ENCODE peak calls at places on chromosome 1, in five cellular contexts. V is SJCRH30, K is mucosa of descending colon, P is psoas muscle, F is adipocyte. T is an unnamed sample. For H3K4me1, the result is how much of the 10 kb centered on the place peaks cover.

GRCh38 chr1:201655910-201656669 is 117.2 kb downstream of the NAV1 start:
- DNase-seq in F (no peak), V (no peak), P (no peak), K (no peak), T (no peak)

GRCh38 chr1:192657760-192658159 is 21.8 kb downstream of the RGS13 start:
- DNase-seq in F (no peak), P (no peak), V (no peak), K (no peak), T (no peak)

GRCh38 chr1:168453056-168453455 is 90.7 kb downstream of the XCL2 start:
- DNase-seq in F (no peak), P (no peak), V (no peak), K (no peak), T (no peak)

GRCh38 chr1:218878369-218878768 is 295.3 kb upstream of the LYPLAL1 start:
- DNase-seq in F (peak), V (no peak), P (no peak), K (no peak), T (peak)

GRCh38 chr1:12810691-12811408 is 19.7 kb downstream of the PRAMEF1 start:
- DNase-seq in F (no peak), K (no peak), P (no peak), V (no peak), T (no peak)

GRCh38 chr1:145983959-145984830 is 12.2 kb downstream of the TXNIP start:
- DNase-seq in V (no peak), K (no peak), P (peak), F (no peak), T (no peak)

GRCh38 chr1:209038735-209039134 is 544.8 kb upstream of the CAMK1G start:
- DNase-seq in V (no peak), P (no peak), K (no peak), F (no peak), T (peak)

GRCh38 chr1:170218261-170218660 is 72.5 kb downstream of the NTMT2 start:
- DNase-seq in P (no peak), V (no peak), F (no peak), K (no peak), T (no peak)

GRCh38 chr1:209590405-209590804 is 6.9 kb downstream of the CAMK1G start:
- DNase-seq in P (no peak), V (no peak), F (peak), K (no peak), T (peak)

GRCh38 chr1:4616831-4617465 is 37.5 kb upstream of the AJAP1 start:
- DNase-seq in V (no peak), P (peak), K (peak), F (no peak), T (no peak)

GRCh38 chr1:209542585-209542984 is 40.9 kb upstream of the CAMK1G start:
- DNase-seq in V (no peak), P (no peak), F (no peak), K (no peak), T (peak)

GRCh38 chr1:34188418-34188817 is 11.7 kb downstream of the C1orf94 start:
- DNase-seq in K (no peak), P (no peak), F (no peak), V (no peak), T (no peak)

GRCh38 chr1:234546890-234547788 is 62.8 kb downstream of the IRF2BP2 start:
- DNase-seq in F (no peak), V (peak), P (no peak), K (no peak), T (peak)

GRCh38 chr1:33007190-33008050 is 29.3 kb downstream of the AK2 start:
- DNase-seq in K (no peak), P (no peak), V (peak), F (peak), T (peak)

GRCh38 chr1:107141491-107142369 is 891 bp downstream of the NTNG1 start:
- DNase-seq in F (peak), K (peak), V (no peak), P (peak), T (peak)

GRCh38 chr1:242209063-242209462 is 210.2 kb upstream of the MAP1LC3C start:
- DNase-seq in P (no peak), V (no peak), K (no peak), F (no peak), T (no peak)

GRCh38 chr1:169266133-169266532 is 101.5 kb downstream of the NME7 start:
- DNase-seq in K (no peak), V (no peak), F (no peak), P (no peak), T (no peak)

GRCh38 chr1:108815566-108815965 is 41.3 kb downstream of the AKNAD1 start:
- DNase-seq in P (no peak), V (no peak), F (peak), K (no peak), T (no peak)

GRCh38 chr1:81157686-81158085 is 643.0 kb upstream of the ADGRL2 start:
- DNase-seq in K (no peak), P (no peak), F (peak), V (no peak), T (no peak)

GRCh38 chr1:172917972-172918371 is 132.8 kb downstream of the TNFSF18 start:
- DNase-seq in V (peak), P (no peak), F (peak), K (no peak), T (peak)

GRCh38 chr1:225378880-225379279 is 49.0 kb downstream of the LBR start:
- DNase-seq in P (no peak), F (no peak), K (no peak), V (no peak), T (peak)

GRCh38 chr1:94265011-94265422 is 27.6 kb upstream of the ARHGAP29 start:
- DNase-seq in V (no peak), F (no peak), P (no peak), K (no peak), T (no peak)

GRCh38 chr1:74726063-74726462 is 6.8 kb downstream of the CRYZ start:
- DNase-seq in V (no peak), F (no peak), P (no peak), K (no peak), T (no peak)

GRCh38 chr1:116881879-116882520 is 27.7 kb upstream of the PTGFRN start:
- DNase-seq in K (no peak), V (peak), F (peak), P (no peak), T (peak)

GRCh38 chr1:209155556-209155955 is 428.0 kb upstream of the CAMK1G start:
- DNase-seq in P (no peak), V (peak), F (peak), K (no peak), T (no peak)

GRCh38 chr1:229015791-229016190 is 255.1 kb upstream of the RAB4A start:
- DNase-seq in F (no peak), K (no peak), V (peak), P (peak), T (peak)

GRCh38 chr1:243549791-243550190 is 293.9 kb downstream of the SDCCAG8 start:
- DNase-seq in K (no peak), P (no peak), V (no peak), F (peak), T (peak)

GRCh38 chr1:196678510-196678884 is 26.7 kb downstream of the CFH start:
- DNase-seq in P (no peak), K (no peak), F (peak), V (no peak), T (peak)

GRCh38 chr1:24963943-24964677 is 34.0 kb upstream of the RUNX3 start:
- DNase-seq in P (no peak), F (no peak), V (no peak), K (no peak), T (peak)

GRCh38 chr1:197690074-197690473 is 85.2 kb downstream of the DENND1B start:
- DNase-seq in V (no peak), K (no peak), P (no peak), F (no peak), T (no peak)

GRCh38 chr1:17018849-17019248 is 7.1 kb upstream of the ATP13A2 start:
- DNase-seq in K (no peak), F (no peak), V (no peak), P (no peak), T (no peak)

GRCh38 chr1:18414872-18415447 is 65.8 kb upstream of the KLHDC7A start:
- DNase-seq in V (no peak), K (no peak), P (no peak), F (no peak), T (no peak)

GRCh38 chr1:109923131-109923945 is 12.7 kb downstream of the CSF1 start:
- DNase-seq in F (no peak), P (no peak), K (no peak), V (peak), T (no peak)

GRCh38 chr1:18901147-18901951 is 1.0 kb downstream of the ALDH4A1 start:
- DNase-seq in P (no peak), K (no peak), V (no peak), F (peak), T (no peak)

GRCh38 chr1:194295690-194296089 is 1109.3 kb upstream of the B3GALT2 start:
- DNase-seq in P (no peak), F (peak), V (no peak), K (no peak), T (peak)

GRCh38 chr1:169460193-169460833 is 25.4 kb downstream of the SLC19A2 start:
- DNase-seq in F (no peak), V (no peak), K (no peak), P (peak), T (peak)

GRCh38 chr1:160163612-160164011 is 12.2 kb downstream of the ATP1A4 start:
- DNase-seq in P (no peak), V (no peak), F (no peak), K (no peak), T (no peak)
- H3K4me1 ChIP-seq in P (under half), V (under half), F (under half), K (under half), T (under half)

GRCh38 chr1:39105841-39106765 is 80.0 kb downstream of the NDUFS5 start:
- DNase-seq in P (peak), K (peak), F (peak), V (peak), T (peak)
- H3K4me1 ChIP-seq in P (half or more), K (under half), F (half or more), V (under half), T (under half)

GRCh38 chr1:27506703-27507102 is 16.7 kb upstream of the WASF2 start:
- DNase-seq in K (no peak), P (peak), F (no peak), V (no peak), T (no peak)
- H3K4me1 ChIP-seq in K (under half), P (under half), F (under half), V (under half), T (under half)

GRCh38 chr1:23422313-23422877 is 2.2 kb downstream of the TCEA3 start:
- DNase-seq in K (peak), P (peak), V (peak), F (peak), T (peak)
- H3K4me1 ChIP-seq in K (under half), P (under half), V (under half), F (under half), T (under half)

DNA sequence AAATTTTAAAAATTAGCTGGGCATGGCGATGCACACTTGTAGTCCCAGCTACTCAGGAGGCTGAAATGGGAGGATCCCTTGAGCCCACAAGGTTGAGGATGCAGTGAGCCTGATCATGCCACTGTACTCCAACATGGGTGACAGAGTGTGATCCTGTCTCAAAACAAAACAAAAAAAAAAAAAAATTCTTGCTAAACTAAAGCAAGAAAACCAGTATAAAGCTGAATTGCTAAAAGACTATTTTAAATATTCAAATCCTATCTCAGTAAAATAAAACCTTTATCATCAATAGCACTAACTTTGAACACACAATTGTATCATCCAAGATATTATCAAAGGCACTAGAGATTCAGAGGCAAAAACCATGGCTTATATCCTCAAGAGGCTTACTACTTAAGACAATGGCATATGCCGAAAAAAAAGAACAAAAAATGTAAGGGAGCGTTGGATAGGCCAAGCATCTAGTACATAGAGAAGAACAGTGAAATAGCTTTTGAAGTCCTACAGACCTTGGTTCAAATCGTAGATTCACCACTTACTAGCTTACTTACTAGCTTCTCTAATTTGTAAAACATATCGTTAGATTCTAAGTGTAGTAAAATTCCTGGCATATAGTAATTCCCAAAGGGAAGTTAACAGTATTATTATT is 3.6 kb downstream of the EPS15 start:
- DNase-seq in F (no peak), P (no peak), V (no peak), K (no peak), T (no peak)
- H3K4me1 ChIP-seq in F (under half), P (half or more), V (under half), K (under half), T (under half)

DNA sequence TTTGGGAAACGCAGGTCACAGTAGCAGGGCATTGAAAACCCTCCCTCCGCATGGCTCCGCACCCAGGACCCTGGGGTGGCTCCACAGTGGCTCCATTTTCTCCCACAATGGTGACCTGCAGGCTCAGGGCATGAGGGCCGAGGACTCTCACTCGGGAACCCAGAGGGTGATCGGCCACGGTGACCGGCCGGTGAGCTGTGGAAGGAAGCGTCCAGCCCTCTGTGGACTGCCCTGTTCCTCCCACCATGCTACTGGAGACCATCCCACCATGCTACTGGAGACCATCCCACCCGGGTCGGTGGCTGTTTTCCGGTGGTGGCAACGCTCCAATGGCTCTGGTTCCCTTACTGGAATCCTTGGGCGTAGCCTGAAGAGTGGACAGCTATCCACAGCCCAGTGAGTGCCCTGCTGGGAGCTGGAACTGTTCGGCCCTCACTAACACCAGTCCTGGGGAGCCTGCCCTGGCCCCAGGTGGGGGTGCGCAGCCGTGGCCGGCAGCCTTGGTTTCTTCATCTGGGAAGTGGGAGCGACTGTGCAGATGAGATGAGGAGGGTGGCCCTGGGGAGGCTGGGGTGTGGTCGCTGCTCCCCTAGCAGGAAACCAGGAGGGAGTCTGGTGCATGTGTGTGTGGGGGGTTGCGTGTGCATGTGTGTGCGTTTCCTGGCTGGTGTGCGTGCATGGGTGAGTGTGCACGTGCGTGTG is 59.6 kb downstream of the PRDM16 start:
- DNase-seq in K (no peak), V (no peak), P (no peak), F (no peak), T (no peak)
- H3K4me1 ChIP-seq in K (under half), V (under half), P (under half), F (under half), T (under half)

DNA sequence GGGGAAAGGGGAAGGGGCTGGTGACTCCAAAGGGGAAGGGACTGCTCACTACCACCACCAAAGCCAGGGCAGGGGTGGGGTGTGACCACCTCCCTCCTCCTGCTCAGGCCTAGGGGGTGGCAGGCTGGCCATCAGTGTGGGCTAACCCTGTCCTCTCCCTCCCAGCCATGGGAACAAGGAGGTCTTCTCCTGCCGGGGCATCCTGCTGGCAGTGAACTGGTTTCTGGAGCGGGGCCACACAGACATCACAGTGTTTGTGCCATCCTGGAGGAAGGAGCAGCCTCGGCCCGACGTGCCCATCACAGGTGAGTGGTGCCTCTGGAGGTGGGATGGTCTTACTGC is 5.7 kb downstream of the ZC3H12A start:
- DNase-seq in V (no peak), F (no peak), K (no peak), P (no peak), T (no peak)
- H3K4me1 ChIP-seq in V (under half), F (half or more), K (half or more), P (half or more), T (under half)

GRCh38 chr1:160579216-160579701 is at the start of gene CD84:
- DNase-seq in K (no peak), V (no peak), F (no peak), P (no peak), T (no peak)

GRCh38 chr1:160578694-160579191 is 553 bp downstream of the CD84 start:
- DNase-seq in K (no peak), F (no peak), V (no peak), P (no peak), T (no peak)

GRCh38 chr1:160581970-160582369 is 2.7 kb upstream of the CD84 start:
- DNase-seq in K (no peak), F (no peak), P (no peak), V (no peak), T (no peak)

GRCh38 chr1:160578175-160578693 is 1.1 kb downstream of the CD84 start:
- DNase-seq in P (no peak), K (no peak), V (no peak), F (no peak), T (no peak)

GRCh38 chr1:160580208-160580812 is 1.0 kb upstream of the CD84 start:
- DNase-seq in V (no peak), K (no peak), P (no peak), F (no peak), T (no peak)
- H3K4me1 ChIP-seq in V (under half), K (under half), P (under half), F (under half), T (under half)

DNA sequence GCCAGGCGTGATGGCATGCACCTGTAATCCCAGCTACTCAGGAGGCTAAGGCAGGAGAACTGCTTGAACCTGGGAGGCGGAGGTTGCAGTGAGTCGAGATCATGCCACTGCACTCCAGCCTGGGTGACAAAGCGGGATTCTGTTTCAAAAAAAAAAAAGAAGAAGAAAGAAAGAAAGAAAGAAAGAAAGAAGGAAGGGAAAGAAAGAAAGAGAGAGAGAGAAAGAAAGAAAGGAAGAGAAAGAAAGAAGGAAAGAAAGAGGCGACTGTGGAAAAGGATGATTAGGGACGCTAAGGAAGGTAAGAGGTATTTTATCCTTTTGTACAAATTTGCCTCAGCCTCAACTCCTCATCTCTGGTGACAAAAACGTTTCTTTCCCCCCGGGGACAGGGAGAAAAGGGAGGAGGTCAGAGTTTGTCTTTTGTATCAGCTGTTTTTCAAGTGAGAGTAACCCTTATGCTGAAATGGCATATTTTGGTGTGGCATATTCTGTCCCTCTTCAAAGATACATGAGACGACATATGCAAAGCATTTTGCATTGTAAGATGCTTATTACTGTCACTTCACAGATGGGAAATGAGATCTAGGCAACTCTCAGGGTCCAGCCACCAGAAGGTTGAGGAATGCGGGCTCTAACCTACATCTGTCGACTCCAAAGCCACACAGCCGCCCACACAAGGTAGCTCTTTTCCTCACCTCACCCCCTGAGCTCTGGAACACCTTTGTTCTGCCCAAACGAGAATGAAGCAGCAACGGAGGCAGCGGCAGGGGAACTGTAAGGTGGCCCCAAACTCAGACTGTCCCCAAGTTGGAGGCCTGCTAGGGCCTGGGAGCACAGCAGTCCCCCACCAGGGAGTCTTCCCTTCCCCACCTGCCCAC is 38.0 kb downstream of the NUAK2 start:
- DNase-seq in K (peak), V (no peak), F (no peak), P (no peak), T (no peak)
- H3K4me1 ChIP-seq in K (under half), V (under half), F (under half), P (under half), T (under half)

GRCh38 chr1:27011058-27011764 is 1.4 kb downstream of the TENT5B start:
- DNase-seq in K (no peak), V (peak), F (peak), P (peak), T (peak)
- H3K4me1 ChIP-seq in K (under half), V (under half), F (under half), P (under half), T (under half)

T was measured in fibroblast of lung.